ENCODE peak calls at places on chromosome 21, in four cellular contexts. C, H, Z and G are unnamed samples.

GRCh38 chr21:18940791-18941190 is 537.2 kb upstream of the TMPRSS15 start:
- DNase-seq in C (no peak), Z (no peak), H (no peak), G (no peak)

GRCh38 chr21:41370840-41371697 is 9.2 kb downstream of the MX2 start:
- DNase-seq in H (no peak), Z (no peak), C (no peak), G (no peak)

GRCh38 chr21:31334648-31335121 is 9.4 kb downstream of the TIAM1 start:
- DNase-seq in C (no peak), Z (no peak), H (no peak), G (no peak)

GRCh38 chr21:21064353-21064752 is 66.1 kb downstream of the NCAM2 start:
- DNase-seq in H (no peak), Z (no peak), C (no peak), G (no peak)

GRCh38 chr21:33657124-33657842 is 15.0 kb downstream of the ITSN1 start:
- DNase-seq in C (peak), H (no peak), Z (no peak), G (no peak)

GRCh38 chr21:16186742-16187141 is 457.0 kb downstream of the USP25 start:
- DNase-seq in C (peak), Z (no peak), H (peak), G (no peak)

GRCh38 chr21:24163539-24163938 is 1443.7 kb downstream of the MRPL39 start:
- DNase-seq in H (no peak), C (no peak), Z (no peak), G (no peak)

GRCh38 chr21:32772281-32773047 is 909 bp upstream of the PAXBP1 start:
- DNase-seq in C (peak), H (no peak), Z (no peak), G (peak)

GRCh38 chr21:30044447-30045064 is 104.8 kb upstream of the GRIK1 start:
- DNase-seq in H (peak), C (peak), Z (no peak), G (no peak)

GRCh38 chr21:44729336-44730027 is 18.1 kb upstream of the TSPEAR start:
- DNase-seq in H (no peak), C (no peak), Z (no peak), G (no peak)

GRCh38 chr21:45867041-45867630 is 114.4 kb upstream of the COL6A1 start:
- DNase-seq in H (no peak), C (no peak), Z (no peak), G (no peak)

GRCh38 chr21:34606051-34606450 is 8.9 kb downstream of the RCAN1 start:
- DNase-seq in C (no peak), H (no peak), Z (peak), G (no peak)

GRCh38 chr21:35476616-35477395 is 427.7 kb upstream of the RUNX1 start:
- DNase-seq in H (peak), Z (no peak), C (peak), G (no peak)

GRCh38 chr21:33843216-33843615 is 72.4 kb downstream of the ATP5PO start:
- DNase-seq in H (no peak), Z (no peak), C (no peak), G (no peak)

GRCh38 chr21:9760398-9761074 is 760.8 kb upstream of the TPTE start:
- DNase-seq in C (no peak), H (no peak), Z (no peak), G (no peak)

GRCh38 chr21:41973861-41974751 is 20.3 kb upstream of the C2CD2 start:
- DNase-seq in H (no peak), Z (no peak), C (peak), G (peak)

GRCh38 chr21:32806810-32807386 is 35.3 kb upstream of the PAXBP1 start:
- DNase-seq in Z (no peak), H (peak), C (peak), G (no peak)

GRCh38 chr21:42704861-42705260 is 51.4 kb downstream of the PDE9A start:
- DNase-seq in Z (no peak), H (no peak), C (no peak), G (no peak)

GRCh38 chr21:34986561-34987533 is 62.3 kb downstream of the RUNX1 start:
- DNase-seq in H (peak), Z (no peak), C (peak), G (peak)

GRCh38 chr21:34690041-34690792 is 21.4 kb downstream of the CLIC6 start:
- DNase-seq in Z (no peak), C (no peak), H (no peak), G (peak)